ENCODE peak calls at places on chromosomes 3 and 15, in nine cellular contexts. One of them, this sample, is unnamed.

GRCh38 chr3:13892304-13892703 is 12.4 kb upstream of the WNT7A start:
- DNase-seq in CD8-positive, alpha-beta T cell: no peak
- DNase-seq in astrocyte: no peak
- DNase-seq in AG09309: no peak
- DNase-seq in heart left ventricle: no peak
- DNase-seq in lower lobe of right lung: no peak
- DNase-seq in epithelial cell of esophagus: no peak
- DNase-seq in PC-3: no peak
- DNase-seq in cardiac fibroblast: no peak
- DNase-seq in this sample: no peak

GRCh38 chr3:141288331-141288990 is 56.8 kb downstream of the PXYLP1 start:
- DNase-seq in cardiac fibroblast: no peak
- DNase-seq in AG09309: no peak
- DNase-seq in heart left ventricle: no peak
- DNase-seq in astrocyte: no peak
- DNase-seq in PC-3: no peak
- DNase-seq in CD8-positive, alpha-beta T cell: no peak
- DNase-seq in epithelial cell of esophagus: no peak
- DNase-seq in lower lobe of right lung: no peak
- DNase-seq in this sample: no peak

GRCh38 chr3:36380171-36381031 is at the start of gene STAC:
- DNase-seq in cardiac fibroblast: peak
- DNase-seq in PC-3: peak
- DNase-seq in lower lobe of right lung: peak
- DNase-seq in heart left ventricle: peak
- DNase-seq in astrocyte: peak
- DNase-seq in CD8-positive, alpha-beta T cell: no peak
- DNase-seq in epithelial cell of esophagus: peak
- DNase-seq in AG09309: no peak
- DNase-seq in this sample: no peak

GRCh38 chr15:43867096-43867495 is 40.3 kb downstream of the WDR76 start:
- DNase-seq in epithelial cell of esophagus: no peak
- DNase-seq in lower lobe of right lung: no peak
- DNase-seq in CD8-positive, alpha-beta T cell: no peak
- DNase-seq in astrocyte: no peak
- DNase-seq in heart left ventricle: no peak
- DNase-seq in PC-3: no peak
- DNase-seq in cardiac fibroblast: no peak
- DNase-seq in AG09309: no peak
- DNase-seq in this sample: no peak

GRCh38 chr3:154598166-154598565 is 168.2 kb upstream of the GPR149 start:
- DNase-seq in CD8-positive, alpha-beta T cell: no peak
- DNase-seq in astrocyte: no peak
- DNase-seq in PC-3: no peak
- DNase-seq in AG09309: no peak
- DNase-seq in cardiac fibroblast: no peak
- DNase-seq in lower lobe of right lung: no peak
- DNase-seq in heart left ventricle: no peak
- DNase-seq in epithelial cell of esophagus: no peak
- DNase-seq in this sample: no peak

GRCh38 chr15:63015618-63016017 is 26.9 kb upstream of the TPM1 start:
- DNase-seq in PC-3: peak
- DNase-seq in CD8-positive, alpha-beta T cell: no peak
- DNase-seq in lower lobe of right lung: no peak
- DNase-seq in heart left ventricle: no peak
- DNase-seq in epithelial cell of esophagus: peak
- DNase-seq in AG09309: no peak
- DNase-seq in cardiac fibroblast: peak
- DNase-seq in astrocyte: peak
- DNase-seq in this sample: peak

GRCh38 chr3:45665101-45665572 is 24.1 kb upstream of the SACM1L start:
- DNase-seq in epithelial cell of esophagus: peak
- DNase-seq in lower lobe of right lung: no peak
- DNase-seq in astrocyte: no peak
- DNase-seq in heart left ventricle: no peak
- DNase-seq in AG09309: no peak
- DNase-seq in CD8-positive, alpha-beta T cell: peak
- DNase-seq in cardiac fibroblast: peak
- DNase-seq in PC-3: peak
- DNase-seq in this sample: peak

GRCh38 chr15:98609144-98609852 is 39.0 kb upstream of the IGF1R start:
- DNase-seq in cardiac fibroblast: peak
- DNase-seq in epithelial cell of esophagus: peak
- DNase-seq in AG09309: peak
- DNase-seq in heart left ventricle: no peak
- DNase-seq in astrocyte: peak
- DNase-seq in CD8-positive, alpha-beta T cell: no peak
- DNase-seq in PC-3: peak
- DNase-seq in lower lobe of right lung: no peak
- DNase-seq in this sample: peak

GRCh38 chr3:50156549-50156948 is 1.4 kb downstream of the SEMA3F start:
- DNase-seq in PC-3: no peak
- DNase-seq in astrocyte: no peak
- DNase-seq in epithelial cell of esophagus: no peak
- DNase-seq in CD8-positive, alpha-beta T cell: no peak
- DNase-seq in lower lobe of right lung: no peak
- DNase-seq in AG09309: no peak
- DNase-seq in heart left ventricle: no peak
- DNase-seq in cardiac fibroblast: no peak
- DNase-seq in this sample: no peak

GRCh38 chr3:43852066-43852465 is 161.3 kb downstream of the ABHD5 start:
- DNase-seq in CD8-positive, alpha-beta T cell: no peak
- DNase-seq in PC-3: peak
- DNase-seq in cardiac fibroblast: peak
- DNase-seq in heart left ventricle: no peak
- DNase-seq in AG09309: peak
- DNase-seq in lower lobe of right lung: no peak
- DNase-seq in epithelial cell of esophagus: peak
- DNase-seq in astrocyte: peak
- DNase-seq in this sample: peak

GRCh38 chr3:59432676-59433075 is 382.9 kb upstream of the CFAP20DC start:
- DNase-seq in AG09309: peak
- DNase-seq in PC-3: peak
- DNase-seq in heart left ventricle: no peak
- DNase-seq in epithelial cell of esophagus: peak
- DNase-seq in CD8-positive, alpha-beta T cell: no peak
- DNase-seq in cardiac fibroblast: no peak
- DNase-seq in lower lobe of right lung: no peak
- DNase-seq in astrocyte: peak
- DNase-seq in this sample: peak

GRCh38 chr3:38662544-38662943 is 13.1 kb upstream of the SCN5A start:
- DNase-seq in cardiac fibroblast: peak
- DNase-seq in epithelial cell of esophagus: peak
- DNase-seq in astrocyte: no peak
- DNase-seq in heart left ventricle: no peak
- DNase-seq in CD8-positive, alpha-beta T cell: no peak
- DNase-seq in AG09309: no peak
- DNase-seq in PC-3: peak
- DNase-seq in lower lobe of right lung: no peak
- DNase-seq in this sample: peak

GRCh38 chr3:14033023-14033422 is 91.6 kb downstream of the CHCHD4 start:
- DNase-seq in epithelial cell of esophagus: no peak
- DNase-seq in astrocyte: no peak
- DNase-seq in AG09309: no peak
- DNase-seq in CD8-positive, alpha-beta T cell: no peak
- DNase-seq in heart left ventricle: no peak
- DNase-seq in lower lobe of right lung: no peak
- DNase-seq in PC-3: no peak
- DNase-seq in cardiac fibroblast: no peak
- DNase-seq in this sample: no peak

GRCh38 chr3:134457331-134458125 is 28.3 kb downstream of the ANAPC13 start:
- DNase-seq in heart left ventricle: no peak
- DNase-seq in epithelial cell of esophagus: no peak
- DNase-seq in CD8-positive, alpha-beta T cell: no peak
- DNase-seq in lower lobe of right lung: no peak
- DNase-seq in cardiac fibroblast: no peak
- DNase-seq in AG09309: no peak
- DNase-seq in PC-3: no peak
- DNase-seq in astrocyte: no peak
- DNase-seq in this sample: no peak

GRCh38 chr15:101255615-101256350 is 3.9 kb upstream of the CHSY1 start:
- DNase-seq in CD8-positive, alpha-beta T cell: no peak
- DNase-seq in epithelial cell of esophagus: peak
- DNase-seq in heart left ventricle: no peak
- DNase-seq in AG09309: no peak
- DNase-seq in astrocyte: peak
- DNase-seq in cardiac fibroblast: peak
- DNase-seq in PC-3: no peak
- DNase-seq in lower lobe of right lung: no peak
- DNase-seq in this sample: peak

GRCh38 chr15:101258238-101259144 is 6.6 kb upstream of the CHSY1 start:
- DNase-seq in AG09309: no peak
- DNase-seq in PC-3: peak
- DNase-seq in cardiac fibroblast: peak
- DNase-seq in epithelial cell of esophagus: peak
- DNase-seq in astrocyte: peak
- DNase-seq in heart left ventricle: no peak
- DNase-seq in CD8-positive, alpha-beta T cell: no peak
- DNase-seq in lower lobe of right lung: no peak
- DNase-seq in this sample: peak

GRCh38 chr15:101254157-101255065 is 2.6 kb upstream of the CHSY1 start:
- DNase-seq in heart left ventricle: no peak
- DNase-seq in PC-3: no peak
- DNase-seq in cardiac fibroblast: no peak
- DNase-seq in CD8-positive, alpha-beta T cell: no peak
- DNase-seq in lower lobe of right lung: no peak
- DNase-seq in astrocyte: no peak
- DNase-seq in AG09309: no peak
- DNase-seq in epithelial cell of esophagus: no peak
- DNase-seq in this sample: no peak

GRCh38 chr15:101255066-101255415 is 3.2 kb upstream of the CHSY1 start:
- DNase-seq in lower lobe of right lung: no peak
- DNase-seq in astrocyte: peak
- DNase-seq in AG09309: no peak
- DNase-seq in cardiac fibroblast: no peak
- DNase-seq in CD8-positive, alpha-beta T cell: no peak
- DNase-seq in heart left ventricle: no peak
- DNase-seq in epithelial cell of esophagus: no peak
- DNase-seq in PC-3: no peak
- DNase-seq in this sample: peak

GRCh38 chr15:101256756-101257155 is 4.9 kb upstream of the CHSY1 start:
- DNase-seq in CD8-positive, alpha-beta T cell: no peak
- DNase-seq in cardiac fibroblast: no peak
- DNase-seq in heart left ventricle: no peak
- DNase-seq in astrocyte: no peak
- DNase-seq in lower lobe of right lung: no peak
- DNase-seq in PC-3: peak
- DNase-seq in AG09309: no peak
- DNase-seq in epithelial cell of esophagus: no peak
- DNase-seq in this sample: no peak
- TF ChIP-seq CTCF in CD8-positive, alpha-beta T cell: no peak
- TF ChIP-seq CTCF in cardiac fibroblast: peak
- TF ChIP-seq CTCF in heart left ventricle: peak
- TF ChIP-seq CTCF in astrocyte: peak
- TF ChIP-seq CTCF in lower lobe of right lung: no peak
- TF ChIP-seq CTCF in PC-3: peak
- TF ChIP-seq CTCF in AG09309: no peak
- TF ChIP-seq CTCF in epithelial cell of esophagus: peak
- TF ChIP-seq CTCF in this sample: peak

GRCh38 chr3:46946416-46946815 is 30.1 kb downstream of the CCDC12 start:
- DNase-seq in PC-3: peak
- DNase-seq in astrocyte: no peak
- DNase-seq in CD8-positive, alpha-beta T cell: no peak
- DNase-seq in epithelial cell of esophagus: peak
- DNase-seq in lower lobe of right lung: peak
- DNase-seq in heart left ventricle: peak
- DNase-seq in cardiac fibroblast: no peak
- DNase-seq in AG09309: no peak
- DNase-seq in this sample: no peak
- H3K4me3 ChIP-seq in PC-3: no peak
- H3K4me3 ChIP-seq in astrocyte: no peak
- H3K4me3 ChIP-seq in CD8-positive, alpha-beta T cell: no peak
- H3K4me3 ChIP-seq in epithelial cell of esophagus: no peak
- H3K4me3 ChIP-seq in lower lobe of right lung: no peak
- H3K4me3 ChIP-seq in heart left ventricle: no peak
- H3K4me3 ChIP-seq in cardiac fibroblast: no peak
- H3K4me3 ChIP-seq in AG09309: no peak
- H3K4me3 ChIP-seq in this sample: no peak

GRCh38 chr3:11566916-11567315 is 76.8 kb downstream of the VGLL4 start:
- DNase-seq in cardiac fibroblast: no peak
- DNase-seq in epithelial cell of esophagus: no peak
- DNase-seq in AG09309: no peak
- DNase-seq in lower lobe of right lung: no peak
- DNase-seq in CD8-positive, alpha-beta T cell: no peak
- DNase-seq in PC-3: no peak
- DNase-seq in heart left ventricle: no peak
- DNase-seq in astrocyte: no peak
- DNase-seq in this sample: no peak
- TF ChIP-seq CTCF in cardiac fibroblast: peak
- TF ChIP-seq CTCF in epithelial cell of esophagus: no peak
- TF ChIP-seq CTCF in AG09309: no peak
- TF ChIP-seq CTCF in lower lobe of right lung: no peak
- TF ChIP-seq CTCF in CD8-positive, alpha-beta T cell: no peak
- TF ChIP-seq CTCF in PC-3: no peak
- TF ChIP-seq CTCF in heart left ventricle: no peak
- TF ChIP-seq CTCF in astrocyte: no peak
- TF ChIP-seq CTCF in this sample: no peak

GRCh38 chr3:128340904-128341555 is 125.7 kb downstream of the DNAJB8 start:
- DNase-seq in cardiac fibroblast: no peak
- DNase-seq in CD8-positive, alpha-beta T cell: no peak
- DNase-seq in astrocyte: no peak
- DNase-seq in AG09309: no peak
- DNase-seq in heart left ventricle: no peak
- DNase-seq in epithelial cell of esophagus: no peak
- DNase-seq in PC-3: no peak
- DNase-seq in lower lobe of right lung: peak
- DNase-seq in this sample: no peak

GRCh38 chr3:128344046-128344368 is 122.7 kb downstream of the DNAJB8 start:
- DNase-seq in heart left ventricle: no peak
- DNase-seq in astrocyte: no peak
- DNase-seq in CD8-positive, alpha-beta T cell: no peak
- DNase-seq in cardiac fibroblast: no peak
- DNase-seq in epithelial cell of esophagus: no peak
- DNase-seq in PC-3: no peak
- DNase-seq in AG09309: no peak
- DNase-seq in lower lobe of right lung: no peak
- DNase-seq in this sample: no peak

GRCh38 chr3:128343287-128344045 is 123.2 kb downstream of the DNAJB8 start:
- DNase-seq in PC-3: peak
- DNase-seq in epithelial cell of esophagus: peak
- DNase-seq in astrocyte: peak
- DNase-seq in heart left ventricle: no peak
- DNase-seq in lower lobe of right lung: peak
- DNase-seq in CD8-positive, alpha-beta T cell: no peak
- DNase-seq in AG09309: no peak
- DNase-seq in cardiac fibroblast: peak
- DNase-seq in this sample: peak

GRCh38 chr3:128341659-128342395 is 124.9 kb downstream of the DNAJB8 start:
- DNase-seq in heart left ventricle: peak
- DNase-seq in cardiac fibroblast: no peak
- DNase-seq in astrocyte: no peak
- DNase-seq in PC-3: no peak
- DNase-seq in lower lobe of right lung: peak
- DNase-seq in epithelial cell of esophagus: no peak
- DNase-seq in CD8-positive, alpha-beta T cell: no peak
- DNase-seq in AG09309: no peak
- DNase-seq in this sample: no peak

GRCh38 chr3:128342701-128343180 is 123.9 kb downstream of the DNAJB8 start:
- DNase-seq in AG09309: no peak
- DNase-seq in CD8-positive, alpha-beta T cell: no peak
- DNase-seq in epithelial cell of esophagus: no peak
- DNase-seq in PC-3: no peak
- DNase-seq in cardiac fibroblast: no peak
- DNase-seq in astrocyte: no peak
- DNase-seq in heart left ventricle: no peak
- DNase-seq in lower lobe of right lung: peak
- DNase-seq in this sample: no peak
- H3K4me3 ChIP-seq in AG09309: no peak
- H3K4me3 ChIP-seq in CD8-positive, alpha-beta T cell: no peak
- H3K4me3 ChIP-seq in epithelial cell of esophagus: no peak
- H3K4me3 ChIP-seq in PC-3: no peak
- H3K4me3 ChIP-seq in cardiac fibroblast: no peak
- H3K4me3 ChIP-seq in astrocyte: no peak
- H3K4me3 ChIP-seq in heart left ventricle: no peak
- H3K4me3 ChIP-seq in lower lobe of right lung: no peak
- H3K4me3 ChIP-seq in this sample: no peak

This sample was measured in fibroblast of lung.